ENCODE peak calls at places on chromosomes 13 and 19, in seven cellular contexts. V is fibroblast of lung; K is right cardiac atrium; D is cardiac muscle cell; T is esophagus squamous epithelium; I is small intestine; P is CD4-positive, alpha-beta memory T cell. B is an unnamed sample. For H3K9me3, the result is how much of the 10 kb centered on the place peaks cover.

GRCh38 chr19:44903602-44904425 is 1.8 kb upstream of the APOE start:
- DNase-seq in P (peak), I (peak), K (peak), T (no peak), V (peak), D (peak), B (peak)

GRCh38 chr19:18017275-18018083 is 9.5 kb downstream of the ARRDC2 start:
- DNase-seq in T (no peak), P (no peak), V (no peak), D (no peak), K (peak), I (no peak), B (peak)

GRCh38 chr19:35363711-35364425 is 5.6 kb downstream of the FFAR3 start:
- DNase-seq in K (no peak), I (no peak), P (no peak), T (no peak), D (no peak), V (no peak), B (no peak)

GRCh38 chr13:26377038-26377437 is 123.1 kb downstream of the CDK8 start:
- DNase-seq in P (no peak), V (no peak), K (peak), T (no peak), I (peak), D (peak), B (no peak)

GRCh38 chr13:45786293-45786920 is 65.1 kb downstream of the SIAH3 start:
- DNase-seq in V (no peak), P (peak), D (no peak), K (peak), I (peak), T (no peak), B (no peak)

GRCh38 chr13:40137400-40137799 is 481.9 kb downstream of the COG6 start:
- DNase-seq in K (no peak), V (no peak), I (no peak), P (no peak), T (no peak), D (no peak), B (peak)

GRCh38 chr13:67140006-67140405 is 90.1 kb downstream of the PCDH9 start:
- DNase-seq in D (no peak), K (no peak), P (no peak), I (no peak), V (no peak), T (no peak), B (no peak)

GRCh38 chr13:52432456-52432855 is 18.0 kb downstream of the VPS36 start:
- DNase-seq in P (no peak), K (no peak), I (no peak), V (no peak), T (no peak), D (no peak), B (no peak)

GRCh38 chr19:43586346-43586745 is 9.6 kb downstream of the IRGQ start:
- DNase-seq in V (no peak), I (no peak), P (no peak), D (no peak), K (no peak), T (no peak), B (no peak)

GRCh38 chr19:16628984-16629691 is 1.1 kb upstream of the MED26 start:
- DNase-seq in D (peak), V (peak), P (no peak), T (no peak), K (peak), I (peak), B (no peak)

GRCh38 chr19:56476671-56477428 is at the start of gene ZNF667:
- DNase-seq in K (no peak), V (peak), P (peak), D (peak), I (no peak), T (no peak), B (peak)

DNA sequence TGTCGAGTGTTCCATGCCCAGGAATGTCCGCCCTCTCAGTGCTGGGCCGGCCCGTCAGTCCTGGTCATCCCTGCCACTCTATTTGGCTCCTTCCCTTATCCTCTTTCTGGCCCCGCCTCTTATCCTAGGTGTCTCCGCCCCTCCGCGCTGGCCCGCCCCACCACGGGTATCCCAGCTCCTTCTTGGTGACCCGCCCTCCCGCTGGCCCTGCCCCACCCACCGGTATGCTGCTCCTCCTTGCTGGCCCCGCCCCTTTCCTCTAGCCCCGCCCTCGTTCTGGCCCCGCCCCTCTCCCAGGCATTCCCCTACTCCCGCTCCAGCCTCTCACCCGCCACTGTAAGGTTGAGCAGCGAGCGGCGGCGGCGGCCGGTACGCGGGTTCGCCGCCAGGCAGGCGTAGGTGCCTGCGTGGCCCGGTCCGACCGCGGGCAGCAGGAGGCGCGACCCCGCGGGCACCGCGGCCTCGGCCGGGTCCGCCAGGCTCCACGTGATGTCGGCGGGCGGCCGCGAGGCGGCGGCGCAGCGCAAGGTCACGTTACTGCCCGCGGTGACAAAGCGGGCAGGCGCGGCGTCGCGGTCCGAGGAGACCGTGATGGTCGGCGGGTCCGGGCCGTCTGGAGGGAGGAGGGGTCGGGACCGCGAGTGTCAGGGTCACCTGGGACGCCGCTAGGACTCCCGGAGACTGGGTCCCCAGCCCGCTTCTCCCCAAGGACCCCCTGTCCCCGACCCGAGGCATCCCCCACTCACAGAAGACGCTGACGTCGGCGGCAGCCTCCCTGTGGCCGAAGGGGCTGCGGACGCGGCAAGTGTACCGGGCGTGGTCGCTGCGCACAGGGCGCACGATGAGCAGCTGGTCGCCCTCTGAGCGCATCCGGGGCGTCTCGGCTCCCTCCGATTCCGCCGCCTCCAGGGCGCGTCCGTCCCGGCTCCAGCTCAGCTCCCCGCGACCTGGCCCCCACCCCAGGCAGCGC is 2.0 kb downstream of the VSIG10L start:
- DNase-seq in P (peak), D (peak), T (peak), I (peak), V (peak), K (peak), B (peak)
- H3K27ac ChIP-seq in P (peak), D (peak), T (peak), I (peak), V (peak), K (peak), B (peak)

GRCh38 chr19:22144394-22144793 is 52.4 kb downstream of the ZNF676 start:
- DNase-seq in V (peak), T (no peak), K (no peak), I (no peak), P (no peak), D (peak), B (no peak)

GRCh38 chr19:22137791-22138190 is 59.0 kb downstream of the ZNF676 start:
- DNase-seq in I (no peak), K (no peak), P (no peak), D (no peak), T (no peak), V (no peak), B (no peak)

DNA sequence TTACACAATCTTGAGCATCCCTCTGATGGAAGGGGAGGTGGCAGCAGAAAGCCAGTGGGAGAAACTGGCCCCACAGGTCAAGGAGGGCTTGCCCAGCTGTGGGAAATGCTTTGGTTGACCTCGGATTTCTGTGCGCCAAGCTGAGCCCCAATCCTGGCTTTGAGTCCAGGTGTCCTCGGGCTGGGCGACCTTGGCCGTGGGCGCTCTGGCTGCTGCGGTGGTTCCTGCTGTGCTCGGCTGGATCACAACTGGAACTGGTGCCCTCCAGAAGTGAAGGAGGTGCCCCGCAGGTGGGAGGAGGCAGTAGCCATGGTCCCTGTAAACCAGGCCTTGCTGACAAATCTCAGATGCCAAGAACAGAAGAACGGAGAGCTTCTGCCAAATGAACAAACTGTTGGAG is 56.4 kb downstream of the ZNF676 start:
- DNase-seq in T (no peak), K (no peak), V (no peak), D (no peak), P (no peak), I (no peak), B (no peak)
- H3K9me3 ChIP-seq in T (half or more), K (under half), V (under half), D (under half), P (under half), I (under half), B (under half)

GRCh38 chr13:106491463-106491862 is 44.0 kb downstream of the EFNB2 start:
- DNase-seq in D (no peak), V (no peak), T (no peak), I (no peak), K (peak), P (no peak), B (no peak)

GRCh38 chr13:106491928-106492327 is 43.5 kb downstream of the EFNB2 start:
- DNase-seq in K (no peak), I (no peak), V (no peak), D (no peak), P (no peak), T (no peak), B (no peak)

GRCh38 chr13:106490887-106491321 is 44.6 kb downstream of the EFNB2 start:
- DNase-seq in K (peak), P (peak), I (no peak), V (no peak), T (no peak), D (no peak), B (no peak)

GRCh38 chr13:106488671-106489070 is 46.8 kb downstream of the EFNB2 start:
- DNase-seq in K (no peak), D (no peak), T (no peak), I (peak), P (no peak), V (no peak), B (no peak)

GRCh38 chr13:106490177-106490576 is 45.3 kb downstream of the EFNB2 start:
- DNase-seq in T (no peak), I (no peak), K (no peak), P (no peak), D (no peak), V (no peak), B (no peak)
- H3K27ac ChIP-seq in T (no peak), I (no peak), K (no peak), P (no peak), D (no peak), V (no peak), B (no peak)

GRCh38 chr19:23065306-23065705 is 51.5 kb upstream of the ZNF730 start:
- DNase-seq in T (no peak), P (no peak), D (no peak), K (no peak), V (no peak), I (no peak), B (no peak)
- H3K9me3 ChIP-seq in T (under half), P (under half), D (under half), K (under half), V (under half), I (under half), B (under half)

DNA sequence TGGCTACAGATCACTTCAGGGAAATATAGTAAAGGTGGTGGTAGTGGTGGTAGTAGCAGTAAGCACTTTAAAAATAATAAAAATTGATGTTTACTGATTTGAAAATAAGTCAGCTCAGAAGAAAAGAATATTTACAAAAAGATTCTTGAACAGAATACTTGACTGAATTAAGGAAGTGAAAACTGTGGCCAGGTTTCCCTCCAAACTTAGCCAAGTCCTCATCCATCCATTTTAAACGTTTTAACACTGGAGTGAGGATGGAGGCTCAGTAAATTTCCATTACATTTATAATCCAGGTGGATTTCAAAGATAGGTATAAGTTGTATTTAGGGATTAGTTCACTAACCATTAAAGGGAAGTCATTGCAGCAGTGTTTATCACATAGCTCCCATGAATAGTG is 221.5 kb downstream of the RGCC start:
- DNase-seq in I (no peak), V (no peak), D (no peak), K (no peak), T (no peak), P (no peak), B (no peak)
- H3K27ac ChIP-seq in I (no peak), V (no peak), D (peak), K (no peak), T (no peak), P (no peak), B (peak)